ENCODE peak calls at places on chromosomes 16 and 17, in five cellular contexts. I, B, Y, L and Z are unnamed samples.

GRCh38 chr17:73320601-73321264 is 8.9 kb upstream of the CDC42EP4 start:
- DNase-seq in B (no peak), Y (no peak), L (no peak), I (no peak), Z (no peak)

GRCh38 chr16:78200623-78201096 is 101.2 kb downstream of the WWOX start:
- DNase-seq in Y (no peak), L (no peak), B (no peak), I (no peak), Z (no peak)

GRCh38 chr16:85689285-85689949 is 663 bp upstream of the GINS2 start:
- DNase-seq in Y (no peak), B (no peak), L (peak), I (no peak), Z (no peak)

GRCh38 chr16:55668337-55669281 is 12.8 kb downstream of the SLC6A2 start:
- DNase-seq in L (no peak), Y (no peak), I (no peak), B (no peak), Z (no peak)

GRCh38 chr16:50473375-50473945 is 74.7 kb upstream of the NKD1 start:
- DNase-seq in B (peak), Y (no peak), L (no peak), I (no peak), Z (no peak)

GRCh38 chr17:53141280-53141679 is 681.4 kb upstream of the KIF2B start:
- DNase-seq in B (no peak), I (no peak), L (no peak), Y (no peak), Z (no peak)

GRCh38 chr17:72466199-72466598 is 345.4 kb downstream of the SOX9 start:
- DNase-seq in L (no peak), I (no peak), Y (no peak), B (no peak), Z (no peak)

GRCh38 chr16:48421741-48422140 is 36.5 kb upstream of the SIAH1 start:
- DNase-seq in I (no peak), L (no peak), Y (no peak), B (no peak), Z (no peak)

GRCh38 chr17:68450391-68450790 is 6.9 kb downstream of the WIPI1 start:
- DNase-seq in B (no peak), Y (no peak), L (peak), I (no peak), Z (no peak)

GRCh38 chr16:818132-818531 is 17.6 kb upstream of the GNG13 start:
- DNase-seq in B (no peak), I (no peak), Y (no peak), L (no peak), Z (no peak)

GRCh38 chr16:27067138-27067537 is 411 bp downstream of the C16orf82 start:
- DNase-seq in I (no peak), B (no peak), L (peak), Y (peak), Z (no peak)

GRCh38 chr16:64687089-64687488 is 434.8 kb downstream of the CDH11 start:
- DNase-seq in I (no peak), Y (no peak), B (no peak), L (no peak), Z (no peak)

GRCh38 chr17:61139219-61139618 is 260.4 kb upstream of the TBX2 start:
- DNase-seq in B (peak), I (no peak), Y (no peak), L (no peak), Z (no peak)

GRCh38 chr17:63647936-63648335 is 25.7 kb downstream of the MAP3K3 start:
- DNase-seq in Y (no peak), L (no peak), I (no peak), B (no peak), Z (no peak)

GRCh38 chr16:75254359-75254837 is 3.0 kb upstream of the BCAR1 start:
- DNase-seq in L (no peak), Y (no peak), B (no peak), I (no peak), Z (no peak)

GRCh38 chr17:10984163-10984562 is 146.3 kb upstream of the PIRT start:
- DNase-seq in B (no peak), L (no peak), Y (no peak), I (no peak), Z (no peak)

GRCh38 chr17:9253308-9253707 is 232.0 kb downstream of the NTN1 start:
- DNase-seq in I (no peak), Y (no peak), L (no peak), B (no peak), Z (no peak)

GRCh38 chr17:68613739-68614298 is 12.7 kb upstream of the FAM20A start:
- DNase-seq in I (no peak), B (peak), L (peak), Y (peak), Z (no peak)